ENCODE peak calls at places on chromosomes 11 and 22, in five cellular contexts. One of them, this sample, is unnamed.
A peak's percentile ranks its signal among the peaks of the same experiment; 100 is the strongest.

GRCh38 chr11:110763249-110764011 is 51.2 kb upstream of the ARHGAP20 start:
- DNase-seq in K562: no peak
- DNase-seq in SK-N-SH: no peak
- DNase-seq in HepG2: peak; percentile 3
- DNase-seq in HCT116: no peak
- DNase-seq in this sample: no peak

GRCh38 chr22:26702906-26703830 is 45.8 kb downstream of the MIAT start:
- DNase-seq in SK-N-SH: no peak
- DNase-seq in HCT116: no peak
- DNase-seq in K562: no peak
- DNase-seq in HepG2: no peak
- DNase-seq in this sample: no peak

GRCh38 chr22:40076702-40077645 is 82.2 kb downstream of the FAM83F start:
- DNase-seq in K562: no peak
- DNase-seq in HCT116: no peak
- DNase-seq in SK-N-SH: no peak
- DNase-seq in HepG2: no peak
- DNase-seq in this sample: no peak

GRCh38 chr11:33557201-33557600 is 143.4 kb downstream of the C11orf91 start:
- DNase-seq in HepG2: no peak
- DNase-seq in HCT116: no peak
- DNase-seq in K562: no peak
- DNase-seq in SK-N-SH: no peak
- DNase-seq in this sample: no peak

GRCh38 chr11:17734986-17735822 is 623 bp downstream of the KCNC1 start:
- DNase-seq in HCT116: no peak
- DNase-seq in K562: peak; percentile 68
- DNase-seq in HepG2: peak; percentile 33
- DNase-seq in SK-N-SH: peak; percentile 86
- DNase-seq in this sample: no peak

GRCh38 chr11:75931124-75931523 is 116.1 kb downstream of the UVRAG start:
- DNase-seq in HCT116: no peak
- DNase-seq in HepG2: no peak
- DNase-seq in SK-N-SH: no peak
- DNase-seq in K562: no peak
- DNase-seq in this sample: no peak

GRCh38 chr11:14418801-14419417 is 59.9 kb upstream of the RRAS2 start:
- DNase-seq in SK-N-SH: peak; percentile 34
- DNase-seq in K562: peak; percentile 46
- DNase-seq in HCT116: peak; percentile 48
- DNase-seq in HepG2: peak; percentile 38
- DNase-seq in this sample: no peak

GRCh38 chr11:24233041-24233440 is 263.8 kb upstream of the LUZP2 start:
- DNase-seq in HCT116: no peak
- DNase-seq in SK-N-SH: no peak
- DNase-seq in HepG2: no peak
- DNase-seq in K562: no peak
- DNase-seq in this sample: no peak

GRCh38 chr11:112656772-112657428 is 304.3 kb upstream of the NCAM1 start:
- DNase-seq in HCT116: peak; percentile 2
- DNase-seq in K562: no peak
- DNase-seq in SK-N-SH: no peak
- DNase-seq in HepG2: no peak
- DNase-seq in this sample: no peak

GRCh38 chr11:104254347-104254746 is 90.4 kb upstream of the PDGFD start:
- DNase-seq in SK-N-SH: peak; percentile 7
- DNase-seq in K562: peak; percentile 14
- DNase-seq in HCT116: peak; percentile 46
- DNase-seq in HepG2: peak; percentile 24
- DNase-seq in this sample: peak; percentile 55

GRCh38 chr11:113384551-113384950 is 3.0 kb upstream of the ANKK1 start:
- DNase-seq in SK-N-SH: no peak
- DNase-seq in HCT116: no peak
- DNase-seq in K562: no peak
- DNase-seq in HepG2: peak; percentile 29
- DNase-seq in this sample: no peak

GRCh38 chr11:433641-434040 is 8.2 kb downstream of the ANO9 start:
- DNase-seq in HCT116: no peak
- DNase-seq in HepG2: no peak
- DNase-seq in SK-N-SH: peak; percentile 28
- DNase-seq in K562: no peak
- DNase-seq in this sample: no peak

GRCh38 chr11:101612481-101612880 is 28.7 kb upstream of the TRPC6 start:
- DNase-seq in HCT116: no peak
- DNase-seq in K562: no peak
- DNase-seq in HepG2: no peak
- DNase-seq in SK-N-SH: no peak
- DNase-seq in this sample: no peak

GRCh38 chr11:69301033-69301490 is 7.1 kb downstream of the MYEOV start:
- DNase-seq in K562: no peak
- DNase-seq in HepG2: no peak
- DNase-seq in SK-N-SH: no peak
- DNase-seq in HCT116: no peak
- DNase-seq in this sample: no peak

GRCh38 chr11:74006743-74007304 is 2.1 kb downstream of the UCP3 start:
- DNase-seq in K562: no peak
- DNase-seq in SK-N-SH: no peak
- DNase-seq in HCT116: no peak
- DNase-seq in HepG2: no peak
- DNase-seq in this sample: no peak

GRCh38 chr11:120601566-120601965 is 90.0 kb downstream of the GRIK4 start:
- DNase-seq in K562: no peak
- DNase-seq in SK-N-SH: no peak
- DNase-seq in HCT116: no peak
- DNase-seq in HepG2: no peak
- DNase-seq in this sample: no peak

GRCh38 chr11:1497600-1497999 is 11.0 kb upstream of the MOB2 start:
- DNase-seq in K562: no peak
- DNase-seq in HCT116: no peak
- DNase-seq in SK-N-SH: peak; percentile 16
- DNase-seq in HepG2: no peak
- DNase-seq in this sample: no peak

GRCh38 chr11:2715716-2716350 is 16.0 kb upstream of the KCNQ1OT1 start:
- DNase-seq in SK-N-SH: no peak
- DNase-seq in HepG2: no peak
- DNase-seq in K562: no peak
- DNase-seq in HCT116: no peak
- DNase-seq in this sample: no peak
- TF ChIP-seq YY1 in SK-N-SH: no peak
- TF ChIP-seq YY1 in HepG2: no peak
- TF ChIP-seq YY1 in K562: no peak
- TF ChIP-seq YY1 in HCT116: no peak
- TF ChIP-seq YY1 in this sample: no peak

GRCh38 chr11:62910141-62910882 is 10.9 kb downstream of the CHRM1 start:
- DNase-seq in HCT116: no peak
- DNase-seq in SK-N-SH: no peak
- DNase-seq in K562: no peak
- DNase-seq in HepG2: no peak
- DNase-seq in this sample: no peak
- TF ChIP-seq YY1 in HCT116: no peak
- TF ChIP-seq YY1 in SK-N-SH: no peak
- TF ChIP-seq YY1 in K562: no peak
- TF ChIP-seq YY1 in HepG2: no peak
- TF ChIP-seq YY1 in this sample: no peak

GRCh38 chr11:85946221-85946620 is 91.0 kb downstream of the CCDC83 start:
- DNase-seq in HCT116: no peak
- DNase-seq in K562: no peak
- DNase-seq in HepG2: peak; percentile 49
- DNase-seq in SK-N-SH: no peak
- DNase-seq in this sample: no peak
- TF ChIP-seq YY1 in HCT116: no peak
- TF ChIP-seq YY1 in K562: no peak
- TF ChIP-seq YY1 in HepG2: no peak
- TF ChIP-seq YY1 in SK-N-SH: no peak
- TF ChIP-seq YY1 in this sample: no peak

GRCh38 chr11:35011944-35012343 is 95.5 kb downstream of the PDHX start:
- DNase-seq in K562: no peak
- DNase-seq in HepG2: no peak
- DNase-seq in HCT116: no peak
- DNase-seq in SK-N-SH: no peak
- DNase-seq in this sample: no peak

GRCh38 chr11:35012467-35013191 is 96.2 kb downstream of the PDHX start:
- DNase-seq in K562: no peak
- DNase-seq in HepG2: no peak
- DNase-seq in SK-N-SH: no peak
- DNase-seq in HCT116: no peak
- DNase-seq in this sample: no peak

GRCh38 chr11:35014352-35014751 is 97.9 kb downstream of the PDHX start:
- DNase-seq in HepG2: no peak
- DNase-seq in HCT116: no peak
- DNase-seq in SK-N-SH: no peak
- DNase-seq in K562: no peak
- DNase-seq in this sample: no peak

GRCh38 chr11:35015621-35016387 is 99.4 kb downstream of the PDHX start:
- DNase-seq in K562: no peak
- DNase-seq in HepG2: no peak
- DNase-seq in SK-N-SH: no peak
- DNase-seq in HCT116: no peak
- DNase-seq in this sample: no peak

GRCh38 chr11:35013514-35014191 is 97.2 kb downstream of the PDHX start:
- DNase-seq in SK-N-SH: no peak
- DNase-seq in HepG2: no peak
- DNase-seq in HCT116: no peak
- DNase-seq in K562: no peak
- DNase-seq in this sample: no peak
- TF ChIP-seq YY1 in SK-N-SH: no peak
- TF ChIP-seq YY1 in HepG2: no peak
- TF ChIP-seq YY1 in HCT116: no peak
- TF ChIP-seq YY1 in K562: no peak
- TF ChIP-seq YY1 in this sample: no peak

GRCh38 chr11:119566299-119566698 is 143.3 kb upstream of the THY1 start:
- DNase-seq in HCT116: no peak
- DNase-seq in HepG2: no peak
- DNase-seq in SK-N-SH: no peak
- DNase-seq in K562: no peak
- DNase-seq in this sample: no peak

GRCh38 chr11:119560291-119560690 is 137.3 kb upstream of the THY1 start:
- DNase-seq in HCT116: no peak
- DNase-seq in HepG2: no peak
- DNase-seq in K562: no peak
- DNase-seq in SK-N-SH: no peak
- DNase-seq in this sample: no peak

GRCh38 chr11:119560961-119561360 is 138.0 kb upstream of the THY1 start:
- DNase-seq in SK-N-SH: no peak
- DNase-seq in K562: no peak
- DNase-seq in HepG2: no peak
- DNase-seq in HCT116: no peak
- DNase-seq in this sample: no peak
- TF ChIP-seq YY1 in SK-N-SH: no peak
- TF ChIP-seq YY1 in K562: no peak
- TF ChIP-seq YY1 in HepG2: no peak
- TF ChIP-seq YY1 in HCT116: no peak
- TF ChIP-seq YY1 in this sample: no peak

This sample was measured in NT2/D1.